ENCODE peak calls at places on chromosomes 6 and 20, in four cellular contexts. L is A172, Z is BJ, Y is amniotic stem cell. X is an unnamed sample.

GRCh38 chr20:25303292-25304024 is 55.6 kb downstream of the PYGB start:
- DNase-seq in Z (no peak), Y (no peak), L (no peak), X (no peak)

GRCh38 chr6:55100729-55101128 is 73.6 kb upstream of the HCRTR2 start:
- DNase-seq in Y (no peak), L (no peak), Z (no peak), X (no peak)

GRCh38 chr6:44431118-44431725 is 43.7 kb downstream of the CDC5L start:
- DNase-seq in Y (peak; percentile 23), L (peak; percentile 45), Z (no peak), X (peak; percentile 39)

GRCh38 chr20:41169184-41169690 is 31.9 kb downstream of the PLCG1 start:
- DNase-seq in L (no peak), Y (no peak), Z (no peak), X (no peak)

GRCh38 chr6:158389188-158389919 is 77.1 kb downstream of the TULP4 start:
- DNase-seq in Z (no peak), Y (no peak), L (no peak), X (no peak)

GRCh38 chr6:131784561-131784960 is 23.3 kb upstream of the ENPP1 start:
- DNase-seq in Z (no peak), L (no peak), Y (no peak), X (no peak)

GRCh38 chr6:36912583-36912982 is 26.8 kb downstream of the C6orf89 start:
- DNase-seq in Z (peak; percentile 84), Y (peak; percentile 61), L (peak; percentile 87), X (peak; percentile 79)

GRCh38 chr6:149065658-149066556 is 251.6 kb upstream of the TAB2 start:
- DNase-seq in L (no peak), Z (no peak), Y (no peak), X (no peak)

GRCh38 chr20:44198872-44199271 is 11.7 kb downstream of the OSER1 start:
- DNase-seq in Z (no peak), Y (no peak), L (no peak), X (no peak)

GRCh38 chr6:72825265-72825918 is 203.5 kb downstream of the KCNQ5 start:
- DNase-seq in Z (no peak), L (peak; percentile 10), Y (no peak), X (peak; percentile 22)

GRCh38 chr6:11538799-11539468 is 1.4 kb downstream of the TMEM170B start:
- DNase-seq in Y (no peak), L (no peak), Z (no peak), X (no peak)

GRCh38 chr20:12358655-12359009 is 440.9 kb downstream of the BTBD3 start:
- DNase-seq in Y (no peak), L (no peak), Z (no peak), X (no peak)

GRCh38 chr6:52984247-52984646 is 10.8 kb downstream of the GSTA4 start:
- DNase-seq in Y (no peak), Z (no peak), L (peak; percentile 77), X (no peak)

GRCh38 chr6:114315841-114316595 is 26.8 kb downstream of the HS3ST5 start:
- DNase-seq in Y (no peak), Z (no peak), L (no peak), X (no peak)

GRCh38 chr6:82712826-82713225 is 349.2 kb downstream of the TPBG start:
- DNase-seq in L (peak; percentile 3), Y (no peak), Z (no peak), X (no peak)

GRCh38 chr20:49786671-49787370 is 25.8 kb upstream of the SLC9A8 start:
- DNase-seq in Z (no peak), Y (no peak), L (no peak), X (no peak)

GRCh38 chr6:149060985-149061760 is 256.3 kb upstream of the TAB2 start:
- DNase-seq in Y (no peak), Z (no peak), L (no peak), X (no peak)

GRCh38 chr6:137872071-137872470 is 5.0 kb downstream of the TNFAIP3 start:
- DNase-seq in Y (no peak), Z (no peak), L (no peak), X (no peak)

GRCh38 chr6:27025351-27025750 is 222.2 kb upstream of the PRSS16 start:
- DNase-seq in L (no peak), Z (no peak), Y (no peak), X (no peak)

GRCh38 chr20:26276811-26277210 is 580.2 kb upstream of the ZNF337 start:
- DNase-seq in Z (peak; percentile 1), Y (peak; percentile 2), L (no peak), X (no peak)